ENCODE peak calls at places on chromosome 7, in six cellular contexts. G is GM12878, Z is breast epithelium, Q is endothelial cell of umbilical vein, X is transverse colon, U is spleen. B is an unnamed sample.

GRCh38 chr7:94655884-94656657 is at the start of gene SGCE:
- DNase-seq in G (peak; percentile 28), Z (peak; percentile 54), Q (peak; percentile 65), X (peak; percentile 64), U (peak; percentile 88), B (peak; percentile 92)

GRCh38 chr7:11083214-11083568 is 109.5 kb downstream of the PHF14 start:
- DNase-seq in G (no peak), Z (no peak), Q (no peak), X (no peak), U (no peak), B (no peak)

GRCh38 chr7:131329176-131329570 is 1.5 kb downstream of the MKLN1 start:
- DNase-seq in G (no peak), Z (no peak), Q (peak; percentile 7), X (no peak), U (no peak), B (no peak)

GRCh38 chr7:93327006-93327633 is 95.0 kb downstream of the VPS50 start:
- DNase-seq in G (no peak), Z (no peak), Q (no peak), X (no peak), U (no peak), B (no peak)

GRCh38 chr7:81990395-81990794 is 220.5 kb upstream of the HGF start:
- DNase-seq in G (no peak), Z (no peak), Q (peak; percentile 20), X (no peak), U (no peak), B (no peak)

GRCh38 chr7:50359995-50360925 is 55.7 kb downstream of the IKZF1 start:
- DNase-seq in G (no peak), Z (no peak), Q (no peak), X (peak; percentile 54), U (peak; percentile 88), B (peak; percentile 59)

GRCh38 chr7:112091768-112092167 is 114.4 kb downstream of the DOCK4 start:
- DNase-seq in G (no peak), Z (no peak), Q (no peak), X (no peak), U (no peak), B (no peak)

GRCh38 chr7:126682176-126682575 is 570.6 kb downstream of the GRM8 start:
- DNase-seq in G (no peak), Z (no peak), Q (no peak), X (no peak), U (no peak), B (no peak)

GRCh38 chr7:94237417-94237816 is 157.3 kb upstream of the COL1A2 start:
- DNase-seq in G (no peak), Z (no peak), Q (peak; percentile 21), X (no peak), U (no peak), B (no peak)

GRCh38 chr7:94423865-94424264 is 29.2 kb downstream of the COL1A2 start:
- DNase-seq in G (no peak), Z (no peak), Q (no peak), X (no peak), U (no peak), B (no peak)

GRCh38 chr7:125516194-125516593 is 586.6 kb upstream of the POT1 start:
- DNase-seq in G (no peak), Z (no peak), Q (no peak), X (no peak), U (no peak), B (no peak)

GRCh38 chr7:129530881-129531391 is 28.6 kb downstream of the SMKR1 start:
- DNase-seq in G (no peak), Z (no peak), Q (peak; percentile 47), X (no peak), U (peak; percentile 6), B (no peak)

GRCh38 chr7:36278767-36279171 is 110.9 kb upstream of the ANLN start:
- DNase-seq in G (no peak), Z (no peak), Q (no peak), X (no peak), U (no peak), B (peak; percentile 93)

GRCh38 chr7:6590645-6591110 is 857 bp downstream of the INTS15 start:
- DNase-seq in G (no peak), Z (no peak), Q (no peak), X (no peak), U (no peak), B (peak; percentile 68)

GRCh38 chr7:27170936-27171635 is 3.0 kb downstream of the HOXA10 start:
- DNase-seq in G (no peak), Z (no peak), Q (peak; percentile 80), X (peak; percentile 47), U (peak; percentile 62), B (peak; percentile 71)

GRCh38 chr7:18013936-18014335 is 13.7 kb downstream of the PRPS1L1 start:
- DNase-seq in G (no peak), Z (no peak), Q (peak; percentile 7), X (no peak), U (no peak), B (no peak)

GRCh38 chr7:111531993-111532392 is 30.3 kb downstream of the IMMP2L start:
- DNase-seq in G (no peak), Z (no peak), Q (no peak), X (no peak), U (no peak), B (no peak)

GRCh38 chr7:158617737-158618128 is 30.1 kb upstream of the PTPRN2 start:
- DNase-seq in G (no peak), Z (no peak), Q (no peak), X (no peak), U (no peak), B (no peak)

GRCh38 chr7:29490094-29490607 is 73.5 kb upstream of the PRR15 start:
- DNase-seq in G (no peak), Z (no peak), Q (no peak), X (no peak), U (no peak), B (no peak)

GRCh38 chr7:38699481-38699880 is 68.3 kb upstream of the AMPH start:
- DNase-seq in G (no peak), Z (no peak), Q (no peak), X (no peak), U (no peak), B (no peak)

GRCh38 chr7:156207306-156207705 is 395.0 kb upstream of the SHH start:
- DNase-seq in G (no peak), Z (no peak), Q (no peak), X (no peak), U (no peak), B (no peak)

GRCh38 chr7:147509859-147510542 is 1080.6 kb upstream of the C7orf33 start:
- DNase-seq in G (no peak), Z (no peak), Q (no peak), X (no peak), U (no peak), B (no peak)

GRCh38 chr7:133945497-133945896 is 181.6 kb upstream of the LRGUK start:
- DNase-seq in G (no peak), Z (no peak), Q (no peak), X (no peak), U (no peak), B (no peak)

GRCh38 chr7:45007571-45008328 is 7.7 kb downstream of the CCM2 start:
- DNase-seq in G (peak; percentile 45), Z (no peak), Q (no peak), X (no peak), U (no peak), B (peak; percentile 25)

GRCh38 chr7:71987200-71987767 is 424.9 kb downstream of the CALN1 start:
- DNase-seq in G (no peak), Z (no peak), Q (no peak), X (no peak), U (no peak), B (no peak)

GRCh38 chr7:79312022-79312421 is 141.4 kb downstream of the MAGI2 start:
- DNase-seq in G (no peak), Z (no peak), Q (no peak), X (no peak), U (no peak), B (no peak)

GRCh38 chr7:98418271-98418635 is 17.4 kb upstream of the BAIAP2L1 start:
- DNase-seq in G (no peak), Z (no peak), Q (no peak), X (no peak), U (peak; percentile 39), B (no peak)

GRCh38 chr7:155665957-155666287 is 21.5 kb downstream of the RBM33 start:
- DNase-seq in G (no peak), Z (no peak), Q (peak; percentile 66), X (no peak), U (no peak), B (no peak)

GRCh38 chr7:140673063-140673769 is 471 bp downstream of the ADCK2 start:
- DNase-seq in G (no peak), Z (peak; percentile 57), Q (peak; percentile 28), X (peak; percentile 83), U (peak; percentile 92), B (peak; percentile 70)
- TF ChIP-seq POLR2A in G (peak; percentile 31), Z (no peak), Q (no peak), X (peak; percentile 91), U (no peak), B (no peak)

GRCh38 chr7:101699884-101700283 is 70.8 kb upstream of the MYL10 start:
- DNase-seq in G (no peak), Z (no peak), Q (no peak), X (no peak), U (no peak), B (no peak)

GRCh38 chr7:101699399-101699798 is 70.3 kb upstream of the MYL10 start:
- DNase-seq in G (no peak), Z (no peak), Q (no peak), X (no peak), U (no peak), B (no peak)

GRCh38 chr7:101700424-101700823 is 71.3 kb upstream of the MYL10 start:
- DNase-seq in G (no peak), Z (no peak), Q (no peak), X (no peak), U (no peak), B (no peak)

GRCh38 chr7:101702362-101702850 is 73.3 kb upstream of the MYL10 start:
- DNase-seq in G (no peak), Z (no peak), Q (no peak), X (peak; percentile 87), U (no peak), B (no peak)

DNA sequence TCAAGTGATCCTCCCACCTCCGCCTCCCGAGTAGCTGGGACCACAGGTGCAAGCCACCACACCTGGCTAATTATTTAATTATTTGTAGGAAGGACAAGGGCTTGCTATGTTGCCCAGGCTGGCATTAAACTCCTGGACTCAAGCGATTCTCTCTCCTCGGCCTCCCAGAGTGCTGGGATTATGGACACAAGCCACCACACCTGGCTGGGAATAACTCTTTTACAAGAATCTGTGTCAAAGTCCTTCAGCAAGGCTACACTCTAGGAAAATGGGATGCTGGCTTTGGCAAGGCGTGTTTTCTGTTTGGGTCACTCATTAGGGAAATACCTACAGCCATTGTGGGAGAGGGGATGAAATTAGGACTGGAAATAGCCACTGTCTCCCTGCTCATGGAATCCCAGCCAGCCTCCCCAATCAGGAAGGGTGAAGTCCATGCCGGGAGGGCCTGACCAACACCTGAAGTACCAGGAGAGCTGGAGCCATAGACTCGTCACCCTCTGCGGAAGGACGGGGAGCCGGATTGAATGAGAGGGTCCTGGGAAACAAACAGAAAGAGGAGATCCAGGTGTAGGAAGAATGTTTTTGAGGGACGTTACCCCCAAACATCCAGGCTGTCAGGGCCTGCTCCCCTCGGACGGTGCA is 72.2 kb upstream of the MYL10 start:
- DNase-seq in G (no peak), Z (no peak), Q (no peak), X (peak; percentile 56), U (no peak), B (no peak)
- H3K27ac ChIP-seq in G (no peak overlapping the region), Z (no peak overlapping the region), Q (no peak overlapping the region), X (peak overlapping the region; percentile 77), U (no peak overlapping the region), B (no peak overlapping the region)

GRCh38 chr7:23679898-23680416 is at the start of gene FAM221A:
- DNase-seq in G (peak; percentile 36), Z (peak; percentile 70), Q (peak; percentile 84), X (peak; percentile 94), U (peak; percentile 96), B (peak; percentile 95)
- TF ChIP-seq POLR2AphosphoS5 in G (no peak), Z (no peak), Q (peak; percentile 37), X (peak; percentile 58), U (peak; percentile 75), B (no peak)

GRCh38 chr7:96347471-96347870 is 25.6 kb upstream of the SLC25A13 start:
- DNase-seq in G (no peak), Z (no peak), Q (no peak), X (no peak), U (no peak), B (no peak)
- TF ChIP-seq POLR2A in G (no peak), Z (no peak), Q (no peak), X (no peak), U (no peak), B (no peak)